ENCODE peak calls at places on chromosomes 6 and 20, in ten cellular contexts. One of them, this sample, is unnamed. For H3K4me1, the result is how much of the 10 kb centered on the place peaks cover.

GRCh38 chr6:111926731-111927302 is 53.6 kb upstream of the FYN start:
- DNase-seq in iPS DF 6.9: no peak
- DNase-seq in heart right ventricle: no peak
- DNase-seq in H9: no peak
- DNase-seq in CD8-positive, alpha-beta T cell: no peak
- DNase-seq in pancreas: no peak
- DNase-seq in thyroid gland: no peak
- DNase-seq in OCI-LY7: no peak
- DNase-seq in HepG2: no peak
- DNase-seq in lower lobe of right lung: no peak
- DNase-seq in this sample: no peak

GRCh38 chr6:125558907-125559306 is 190.5 kb upstream of the HEY2 start:
- DNase-seq in iPS DF 6.9: no peak
- DNase-seq in heart right ventricle: no peak
- DNase-seq in H9: no peak
- DNase-seq in CD8-positive, alpha-beta T cell: no peak
- DNase-seq in pancreas: no peak
- DNase-seq in thyroid gland: no peak
- DNase-seq in OCI-LY7: no peak
- DNase-seq in HepG2: no peak
- DNase-seq in lower lobe of right lung: no peak
- DNase-seq in this sample: no peak

GRCh38 chr6:119633461-119633860 is 283.9 kb upstream of the MAN1A1 start:
- DNase-seq in iPS DF 6.9: no peak
- DNase-seq in heart right ventricle: no peak
- DNase-seq in H9: no peak
- DNase-seq in CD8-positive, alpha-beta T cell: no peak
- DNase-seq in pancreas: no peak
- DNase-seq in thyroid gland: no peak
- DNase-seq in OCI-LY7: no peak
- DNase-seq in HepG2: no peak
- DNase-seq in lower lobe of right lung: no peak
- DNase-seq in this sample: no peak

GRCh38 chr6:119129148-119129967 is 50.9 kb upstream of the FAM184A start:
- DNase-seq in iPS DF 6.9: peak
- DNase-seq in heart right ventricle: peak
- DNase-seq in H9: peak
- DNase-seq in CD8-positive, alpha-beta T cell: no peak
- DNase-seq in pancreas: no peak
- DNase-seq in thyroid gland: no peak
- DNase-seq in OCI-LY7: peak
- DNase-seq in HepG2: peak
- DNase-seq in lower lobe of right lung: no peak
- DNase-seq in this sample: no peak

GRCh38 chr6:37779902-37780628 is 39.5 kb upstream of the ZFAND3 start:
- DNase-seq in iPS DF 6.9: no peak
- DNase-seq in heart right ventricle: no peak
- DNase-seq in H9: peak
- DNase-seq in CD8-positive, alpha-beta T cell: no peak
- DNase-seq in pancreas: no peak
- DNase-seq in thyroid gland: no peak
- DNase-seq in OCI-LY7: no peak
- DNase-seq in HepG2: no peak
- DNase-seq in lower lobe of right lung: no peak
- DNase-seq in this sample: no peak

GRCh38 chr6:130163261-130163660 is 59.5 kb downstream of the SAMD3 start:
- DNase-seq in iPS DF 6.9: no peak
- DNase-seq in heart right ventricle: no peak
- DNase-seq in H9: no peak
- DNase-seq in CD8-positive, alpha-beta T cell: no peak
- DNase-seq in pancreas: no peak
- DNase-seq in thyroid gland: no peak
- DNase-seq in OCI-LY7: no peak
- DNase-seq in HepG2: no peak
- DNase-seq in lower lobe of right lung: no peak
- DNase-seq in this sample: no peak

GRCh38 chr20:22453244-22454080 is 130.9 kb downstream of the FOXA2 start:
- DNase-seq in iPS DF 6.9: no peak
- DNase-seq in heart right ventricle: no peak
- DNase-seq in H9: no peak
- DNase-seq in CD8-positive, alpha-beta T cell: no peak
- DNase-seq in pancreas: no peak
- DNase-seq in thyroid gland: peak
- DNase-seq in OCI-LY7: no peak
- DNase-seq in HepG2: peak
- DNase-seq in lower lobe of right lung: no peak
- DNase-seq in this sample: no peak

GRCh38 chr20:13526551-13526950 is 112.2 kb downstream of the TASP1 start:
- DNase-seq in iPS DF 6.9: no peak
- DNase-seq in heart right ventricle: no peak
- DNase-seq in H9: no peak
- DNase-seq in CD8-positive, alpha-beta T cell: no peak
- DNase-seq in pancreas: no peak
- DNase-seq in thyroid gland: no peak
- DNase-seq in OCI-LY7: no peak
- DNase-seq in HepG2: no peak
- DNase-seq in lower lobe of right lung: no peak
- DNase-seq in this sample: no peak

GRCh38 chr6:43176423-43176786 is 5.3 kb downstream of the SRF start:
- DNase-seq in iPS DF 6.9: no peak
- DNase-seq in heart right ventricle: no peak
- DNase-seq in H9: no peak
- DNase-seq in CD8-positive, alpha-beta T cell: no peak
- DNase-seq in pancreas: no peak
- DNase-seq in thyroid gland: no peak
- DNase-seq in OCI-LY7: no peak
- DNase-seq in HepG2: no peak
- DNase-seq in lower lobe of right lung: no peak
- DNase-seq in this sample: no peak

GRCh38 chr20:62069741-62070216 is 4.1 kb upstream of the TAF4 start:
- DNase-seq in iPS DF 6.9: no peak
- DNase-seq in heart right ventricle: no peak
- DNase-seq in H9: no peak
- DNase-seq in CD8-positive, alpha-beta T cell: no peak
- DNase-seq in pancreas: no peak
- DNase-seq in thyroid gland: no peak
- DNase-seq in OCI-LY7: no peak
- DNase-seq in HepG2: no peak
- DNase-seq in lower lobe of right lung: no peak
- DNase-seq in this sample: no peak

GRCh38 chr6:48236375-48236774 is 125.4 kb upstream of the PTCHD4 start:
- DNase-seq in iPS DF 6.9: no peak
- DNase-seq in heart right ventricle: no peak
- DNase-seq in H9: no peak
- DNase-seq in CD8-positive, alpha-beta T cell: no peak
- DNase-seq in pancreas: no peak
- DNase-seq in thyroid gland: no peak
- DNase-seq in OCI-LY7: no peak
- DNase-seq in HepG2: no peak
- DNase-seq in lower lobe of right lung: no peak
- DNase-seq in this sample: no peak

GRCh38 chr20:32190608-32191415 is 16.7 kb downstream of the PLAGL2 start:
- DNase-seq in iPS DF 6.9: no peak
- DNase-seq in heart right ventricle: no peak
- DNase-seq in H9: peak
- DNase-seq in CD8-positive, alpha-beta T cell: no peak
- DNase-seq in pancreas: no peak
- DNase-seq in thyroid gland: no peak
- DNase-seq in OCI-LY7: no peak
- DNase-seq in HepG2: no peak
- DNase-seq in lower lobe of right lung: no peak
- DNase-seq in this sample: no peak

GRCh38 chr6:158765509-158766068 is 53.6 kb downstream of the EZR start:
- DNase-seq in iPS DF 6.9: no peak
- DNase-seq in heart right ventricle: no peak
- DNase-seq in H9: no peak
- DNase-seq in CD8-positive, alpha-beta T cell: no peak
- DNase-seq in pancreas: no peak
- DNase-seq in thyroid gland: no peak
- DNase-seq in OCI-LY7: no peak
- DNase-seq in HepG2: no peak
- DNase-seq in lower lobe of right lung: no peak
- DNase-seq in this sample: no peak

GRCh38 chr6:1247058-1247457 is 64.8 kb upstream of the FOXQ1 start:
- DNase-seq in iPS DF 6.9: no peak
- DNase-seq in heart right ventricle: no peak
- DNase-seq in H9: no peak
- DNase-seq in CD8-positive, alpha-beta T cell: no peak
- DNase-seq in pancreas: no peak
- DNase-seq in thyroid gland: no peak
- DNase-seq in OCI-LY7: no peak
- DNase-seq in HepG2: no peak
- DNase-seq in lower lobe of right lung: no peak
- DNase-seq in this sample: no peak

GRCh38 chr20:10671850-10672578 is 1.8 kb downstream of the JAG1 start:
- DNase-seq in iPS DF 6.9: no peak
- DNase-seq in heart right ventricle: peak
- DNase-seq in H9: peak
- DNase-seq in CD8-positive, alpha-beta T cell: no peak
- DNase-seq in pancreas: peak
- DNase-seq in thyroid gland: peak
- DNase-seq in OCI-LY7: no peak
- DNase-seq in HepG2: no peak
- DNase-seq in lower lobe of right lung: peak
- DNase-seq in this sample: peak

GRCh38 chr20:10671221-10671849 is 2.5 kb downstream of the JAG1 start:
- DNase-seq in iPS DF 6.9: no peak
- DNase-seq in heart right ventricle: peak
- DNase-seq in H9: peak
- DNase-seq in CD8-positive, alpha-beta T cell: no peak
- DNase-seq in pancreas: peak
- DNase-seq in thyroid gland: peak
- DNase-seq in OCI-LY7: peak
- DNase-seq in HepG2: peak
- DNase-seq in lower lobe of right lung: peak
- DNase-seq in this sample: peak

GRCh38 chr20:10669843-10670446 is 3.9 kb downstream of the JAG1 start:
- DNase-seq in iPS DF 6.9: no peak
- DNase-seq in heart right ventricle: no peak
- DNase-seq in H9: no peak
- DNase-seq in CD8-positive, alpha-beta T cell: no peak
- DNase-seq in pancreas: no peak
- DNase-seq in thyroid gland: no peak
- DNase-seq in OCI-LY7: no peak
- DNase-seq in HepG2: no peak
- DNase-seq in lower lobe of right lung: no peak
- DNase-seq in this sample: no peak

GRCh38 chr20:10668677-10669368 is 5.0 kb downstream of the JAG1 start:
- DNase-seq in iPS DF 6.9: no peak
- DNase-seq in heart right ventricle: no peak
- DNase-seq in H9: no peak
- DNase-seq in CD8-positive, alpha-beta T cell: no peak
- DNase-seq in pancreas: no peak
- DNase-seq in thyroid gland: no peak
- DNase-seq in OCI-LY7: no peak
- DNase-seq in HepG2: no peak
- DNase-seq in lower lobe of right lung: no peak
- DNase-seq in this sample: no peak

GRCh38 chr20:10670521-10671220 is 3.1 kb downstream of the JAG1 start:
- DNase-seq in iPS DF 6.9: no peak
- DNase-seq in heart right ventricle: peak
- DNase-seq in H9: no peak
- DNase-seq in CD8-positive, alpha-beta T cell: no peak
- DNase-seq in pancreas: peak
- DNase-seq in thyroid gland: no peak
- DNase-seq in OCI-LY7: peak
- DNase-seq in HepG2: peak
- DNase-seq in lower lobe of right lung: no peak
- DNase-seq in this sample: no peak
- H3K4me1 ChIP-seq in iPS DF 6.9: under half
- H3K4me1 ChIP-seq in heart right ventricle: half or more
- H3K4me1 ChIP-seq in H9: under half
- H3K4me1 ChIP-seq in CD8-positive, alpha-beta T cell: under half
- H3K4me1 ChIP-seq in pancreas: under half
- H3K4me1 ChIP-seq in thyroid gland: half or more
- H3K4me1 ChIP-seq in OCI-LY7: under half
- H3K4me1 ChIP-seq in HepG2: half or more
- H3K4me1 ChIP-seq in lower lobe of right lung: half or more
- H3K4me1 ChIP-seq in this sample: under half

GRCh38 chr6:105488521-105489212 is 85.8 kb upstream of the PREP start:
- DNase-seq in iPS DF 6.9: no peak
- DNase-seq in heart right ventricle: peak
- DNase-seq in H9: no peak
- DNase-seq in CD8-positive, alpha-beta T cell: no peak
- DNase-seq in pancreas: no peak
- DNase-seq in thyroid gland: no peak
- DNase-seq in OCI-LY7: no peak
- DNase-seq in HepG2: no peak
- DNase-seq in lower lobe of right lung: no peak
- DNase-seq in this sample: no peak
- H3K4me1 ChIP-seq in iPS DF 6.9: under half
- H3K4me1 ChIP-seq in heart right ventricle: under half
- H3K4me1 ChIP-seq in H9: under half
- H3K4me1 ChIP-seq in CD8-positive, alpha-beta T cell: under half
- H3K4me1 ChIP-seq in pancreas: under half
- H3K4me1 ChIP-seq in thyroid gland: under half
- H3K4me1 ChIP-seq in OCI-LY7: under half
- H3K4me1 ChIP-seq in HepG2: under half
- H3K4me1 ChIP-seq in lower lobe of right lung: under half
- H3K4me1 ChIP-seq in this sample: under half

GRCh38 chr6:159970659-159971063 is 1.8 kb downstream of the IGF2R start:
- DNase-seq in iPS DF 6.9: no peak
- DNase-seq in heart right ventricle: no peak
- DNase-seq in H9: no peak
- DNase-seq in CD8-positive, alpha-beta T cell: no peak
- DNase-seq in pancreas: no peak
- DNase-seq in thyroid gland: no peak
- DNase-seq in OCI-LY7: no peak
- DNase-seq in HepG2: no peak
- DNase-seq in lower lobe of right lung: no peak
- DNase-seq in this sample: no peak
- H3K4me1 ChIP-seq in iPS DF 6.9: under half
- H3K4me1 ChIP-seq in heart right ventricle: half or more
- H3K4me1 ChIP-seq in H9: under half
- H3K4me1 ChIP-seq in CD8-positive, alpha-beta T cell: half or more
- H3K4me1 ChIP-seq in pancreas: under half
- H3K4me1 ChIP-seq in thyroid gland: under half
- H3K4me1 ChIP-seq in OCI-LY7: under half
- H3K4me1 ChIP-seq in HepG2: half or more
- H3K4me1 ChIP-seq in lower lobe of right lung: under half
- H3K4me1 ChIP-seq in this sample: under half

DNA sequence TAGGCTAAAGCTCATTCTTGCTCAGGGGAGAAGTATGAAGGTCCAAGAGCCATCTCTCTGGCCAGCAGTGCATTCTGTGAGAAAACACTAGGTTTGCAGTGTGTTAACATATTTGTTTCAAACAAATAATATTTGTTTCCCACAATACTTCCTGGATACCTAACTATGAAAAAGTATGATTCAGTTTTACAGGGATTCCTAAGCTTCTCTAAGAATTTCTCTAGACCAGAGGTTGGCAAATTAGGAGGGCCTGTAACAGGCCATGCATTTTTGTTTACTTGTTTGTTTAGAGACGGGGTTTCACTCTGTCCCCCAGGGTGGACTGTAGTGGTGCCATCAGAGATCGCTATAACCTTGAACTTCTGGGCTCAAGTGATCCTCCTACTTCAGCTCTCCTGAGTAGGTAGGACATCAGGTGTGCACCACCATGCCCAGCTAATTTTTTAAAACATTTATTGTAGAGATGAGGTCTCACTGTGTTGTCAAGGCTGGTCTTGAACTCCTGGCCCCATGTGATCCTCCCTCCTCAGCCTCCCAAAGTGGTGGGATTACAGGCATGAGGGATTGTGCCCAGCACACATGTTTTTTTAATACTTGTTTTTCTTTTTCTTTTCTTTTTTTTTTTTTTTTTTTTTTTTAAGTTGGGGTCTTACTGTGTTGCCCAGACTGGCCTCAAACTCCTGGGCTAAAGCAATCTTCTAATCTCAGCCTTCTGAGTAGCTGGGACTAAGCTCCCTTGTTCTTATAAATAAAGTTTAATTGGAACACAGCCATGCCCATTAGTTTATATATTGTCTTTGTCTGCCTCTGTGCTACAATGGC is 71.7 kb downstream of the ADGRG6 start:
- DNase-seq in iPS DF 6.9: no peak
- DNase-seq in heart right ventricle: no peak
- DNase-seq in H9: no peak
- DNase-seq in CD8-positive, alpha-beta T cell: no peak
- DNase-seq in pancreas: no peak
- DNase-seq in thyroid gland: no peak
- DNase-seq in OCI-LY7: no peak
- DNase-seq in HepG2: peak
- DNase-seq in lower lobe of right lung: no peak
- DNase-seq in this sample: no peak
- H3K4me1 ChIP-seq in iPS DF 6.9: under half
- H3K4me1 ChIP-seq in heart right ventricle: under half
- H3K4me1 ChIP-seq in H9: under half
- H3K4me1 ChIP-seq in CD8-positive, alpha-beta T cell: under half
- H3K4me1 ChIP-seq in pancreas: under half
- H3K4me1 ChIP-seq in thyroid gland: under half
- H3K4me1 ChIP-seq in OCI-LY7: under half
- H3K4me1 ChIP-seq in HepG2: half or more
- H3K4me1 ChIP-seq in lower lobe of right lung: under half
- H3K4me1 ChIP-seq in this sample: under half